ENCODE peak calls at places on chromosomes 2 and 18, in nine cellular contexts. H is PC-3, I is uterus, R is Peyer's patch, Y is psoas muscle, T is pancreas, S is A549, M is lower lobe of right lung, P is heart left ventricle. V is an unnamed sample.

GRCh38 chr2:120932881-120933280 is 197.2 kb downstream of the GLI2 start:
- DNase-seq in H (no peak), I (no peak), R (no peak), Y (no peak), T (no peak), S (no peak), M (no peak), P (no peak), V (no peak)

GRCh38 chr2:88959480-88960204 is 268.2 kb downstream of the RPIA start:
- DNase-seq in H (peak), I (no peak), R (no peak), Y (no peak), T (no peak), S (peak), M (no peak), P (no peak), V (no peak)

GRCh38 chr2:128289439-128289838 is 29.2 kb downstream of the HS6ST1 start:
- DNase-seq in H (no peak), I (no peak), R (no peak), Y (peak), T (no peak), S (no peak), M (no peak), P (peak), V (peak)

GRCh38 chr18:56995579-56996194 is 151.2 kb upstream of the BOD1L2 start:
- DNase-seq in H (no peak), I (no peak), R (no peak), Y (no peak), T (no peak), S (no peak), M (no peak), P (no peak), V (no peak)

GRCh38 chr2:11745613-11746375 is 638 bp upstream of the LPIN1 start:
- DNase-seq in H (no peak), I (no peak), R (no peak), Y (no peak), T (no peak), S (no peak), M (no peak), P (no peak), V (no peak)

GRCh38 chr2:241451840-241452461 is 56.4 kb downstream of the STK25 start:
- DNase-seq in H (no peak), I (no peak), R (no peak), Y (no peak), T (no peak), S (no peak), M (no peak), P (no peak), V (no peak)

GRCh38 chr2:135612319-135612718 is 81.0 kb downstream of the R3HDM1 start:
- DNase-seq in H (no peak), I (no peak), R (no peak), Y (no peak), T (no peak), S (no peak), M (no peak), P (no peak), V (no peak)

GRCh38 chr2:132390076-132390475 is 26.5 kb upstream of the GPR39 start:
- DNase-seq in H (no peak), I (no peak), R (no peak), Y (no peak), T (no peak), S (no peak), M (no peak), P (no peak), V (no peak)

GRCh38 chr2:55771612-55772011 is 78.0 kb upstream of the PNPT1 start:
- DNase-seq in H (peak), I (no peak), R (no peak), Y (no peak), T (no peak), S (peak), M (no peak), P (no peak), V (no peak)

GRCh38 chr2:634041-634440 is 43.2 kb downstream of the TMEM18 start:
- DNase-seq in H (no peak), I (no peak), R (no peak), Y (no peak), T (no peak), S (no peak), M (no peak), P (no peak), V (peak)

GRCh38 chr2:2464095-2464494 is 133.0 kb upstream of the MYT1L start:
- DNase-seq in H (no peak), I (no peak), R (no peak), Y (no peak), T (no peak), S (no peak), M (no peak), P (no peak), V (peak)

GRCh38 chr2:237060518-237061312 is 25.0 kb upstream of the COPS8 start:
- DNase-seq in H (peak), I (peak), R (peak), Y (no peak), T (peak), S (peak), M (no peak), P (no peak), V (peak)

GRCh38 chr18:45652303-45652702 is 37.0 kb downstream of the SLC14A2 start:
- DNase-seq in H (no peak), I (no peak), R (no peak), Y (no peak), T (no peak), S (no peak), M (no peak), P (no peak), V (no peak)

GRCh38 chr18:52869349-52869923 is 529.4 kb downstream of the DCC start:
- DNase-seq in H (no peak), I (no peak), R (no peak), Y (no peak), T (no peak), S (no peak), M (peak), P (no peak), V (no peak)

GRCh38 chr2:229269986-229270385 is 1.1 kb downstream of the PID1 start:
- DNase-seq in H (no peak), I (no peak), R (no peak), Y (no peak), T (no peak), S (no peak), M (no peak), P (no peak), V (no peak)

GRCh38 chr2:111896576-111896975 is 1.8 kb upstream of the MERTK start:
- DNase-seq in H (no peak), I (no peak), R (no peak), Y (no peak), T (no peak), S (no peak), M (no peak), P (no peak), V (no peak)

GRCh38 chr2:240139666-240140393 is 628 bp downstream of the OTOS start:
- DNase-seq in H (no peak), I (no peak), R (peak), Y (no peak), T (no peak), S (no peak), M (peak), P (peak), V (no peak)

GRCh38 chr2:226002438-226002837 is 602.9 kb downstream of the NYAP2 start:
- DNase-seq in H (peak), I (peak), R (no peak), Y (peak), T (no peak), S (peak), M (no peak), P (no peak), V (peak)

GRCh38 chr2:233358864-233359386 is 4.6 kb downstream of the DGKD start:
- DNase-seq in H (no peak), I (no peak), R (no peak), Y (no peak), T (no peak), S (no peak), M (no peak), P (no peak), V (no peak)
- H3K4me3 ChIP-seq in H (no peak), I (no peak), R (no peak), Y (no peak), T (no peak), S (no peak), M (no peak), P (no peak), V (no peak)

GRCh38 chr18:3305933-3306332 is 44.0 kb downstream of the MYL12B start:
- DNase-seq in H (no peak), I (no peak), R (no peak), Y (no peak), T (no peak), S (no peak), M (no peak), P (no peak), V (peak)

GRCh38 chr18:3304832-3305231 is 42.9 kb downstream of the MYL12B start:
- DNase-seq in H (no peak), I (no peak), R (no peak), Y (no peak), T (no peak), S (no peak), M (no peak), P (no peak), V (no peak)

GRCh38 chr18:3305354-3305762 is 43.4 kb downstream of the MYL12B start:
- DNase-seq in H (peak), I (no peak), R (peak), Y (no peak), T (no peak), S (peak), M (no peak), P (no peak), V (no peak)

DNA sequence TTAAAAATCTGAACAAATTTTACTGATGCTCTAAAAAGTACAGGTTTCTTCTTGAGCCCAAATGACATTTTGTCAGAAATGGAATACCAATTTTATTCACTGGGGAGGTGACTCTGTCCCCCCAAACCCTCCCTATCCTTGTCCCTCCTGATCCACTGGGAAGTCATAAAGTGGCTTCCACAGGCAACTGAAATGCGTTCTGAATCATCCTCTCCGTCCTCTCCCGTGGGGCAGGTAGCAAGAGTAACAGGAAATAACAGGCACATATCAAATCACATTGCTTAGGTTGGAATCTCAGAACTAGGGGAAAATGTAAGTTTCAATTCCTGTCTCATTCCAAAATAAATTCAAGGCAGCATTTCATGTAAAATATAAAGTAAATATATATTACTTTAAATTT is 44.5 kb downstream of the MYL12B start:
- DNase-seq in H (peak), I (no peak), R (no peak), Y (no peak), T (no peak), S (no peak), M (no peak), P (no peak), V (no peak)
- H3K27ac ChIP-seq in H (peak), I (no peak), R (no peak), Y (no peak), T (no peak), S (no peak), M (no peak), P (no peak), V (no peak)

GRCh38 chr2:58157754-58158153 is 83.4 kb downstream of the FANCL start:
- DNase-seq in H (no peak), I (no peak), R (no peak), Y (no peak), T (no peak), S (no peak), M (no peak), P (no peak), V (no peak)
- H3K4me3 ChIP-seq in H (no peak), I (no peak), R (no peak), Y (no peak), T (no peak), S (no peak), M (no peak), P (no peak), V (no peak)

GRCh38 chr2:123362671-123363070 is 662.4 kb upstream of the CNTNAP5 start:
- DNase-seq in H (no peak), I (no peak), R (no peak), Y (no peak), T (no peak), S (no peak), M (no peak), P (no peak), V (no peak)

GRCh38 chr2:123363826-123364225 is 661.3 kb upstream of the CNTNAP5 start:
- DNase-seq in H (peak), I (no peak), R (no peak), Y (no peak), T (no peak), S (no peak), M (no peak), P (no peak), V (no peak)

GRCh38 chr2:123363076-123363475 is 662.0 kb upstream of the CNTNAP5 start:
- DNase-seq in H (no peak), I (no peak), R (no peak), Y (no peak), T (no peak), S (no peak), M (no peak), P (no peak), V (no peak)

DNA sequence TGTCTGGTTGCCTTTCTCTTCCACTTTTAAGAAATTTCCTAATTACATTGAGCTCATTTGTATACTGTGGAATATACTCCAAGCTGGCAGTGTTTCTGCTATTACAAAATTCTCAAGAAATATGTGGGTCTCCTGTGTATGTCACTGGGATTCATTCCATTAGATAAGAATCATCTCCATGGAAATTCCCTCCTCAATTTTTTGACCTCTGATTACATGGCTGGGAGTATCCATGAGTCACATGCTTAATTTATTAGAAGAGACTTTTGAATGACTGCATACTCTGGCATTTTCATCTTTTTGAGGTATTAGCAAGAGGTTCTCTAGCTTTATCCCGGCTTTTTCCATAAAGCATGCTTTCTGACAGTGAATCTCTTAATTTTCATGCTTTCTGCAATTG is 665.5 kb upstream of the CNTNAP5 start:
- DNase-seq in H (peak), I (no peak), R (no peak), Y (no peak), T (no peak), S (no peak), M (no peak), P (no peak), V (no peak)
- H3K27ac ChIP-seq in H (no peak), I (no peak), R (no peak), Y (no peak), T (no peak), S (no peak), M (no peak), P (no peak), V (no peak)

GRCh38 chr2:54663424-54664030 is 59.9 kb upstream of the EML6 start:
- DNase-seq in H (no peak), I (no peak), R (no peak), Y (no peak), T (no peak), S (no peak), M (no peak), P (no peak), V (no peak)
- H3K4me3 ChIP-seq in H (no peak), I (no peak), R (no peak), Y (no peak), T (no peak), S (no peak), M (no peak), P (no peak), V (no peak)

DNA sequence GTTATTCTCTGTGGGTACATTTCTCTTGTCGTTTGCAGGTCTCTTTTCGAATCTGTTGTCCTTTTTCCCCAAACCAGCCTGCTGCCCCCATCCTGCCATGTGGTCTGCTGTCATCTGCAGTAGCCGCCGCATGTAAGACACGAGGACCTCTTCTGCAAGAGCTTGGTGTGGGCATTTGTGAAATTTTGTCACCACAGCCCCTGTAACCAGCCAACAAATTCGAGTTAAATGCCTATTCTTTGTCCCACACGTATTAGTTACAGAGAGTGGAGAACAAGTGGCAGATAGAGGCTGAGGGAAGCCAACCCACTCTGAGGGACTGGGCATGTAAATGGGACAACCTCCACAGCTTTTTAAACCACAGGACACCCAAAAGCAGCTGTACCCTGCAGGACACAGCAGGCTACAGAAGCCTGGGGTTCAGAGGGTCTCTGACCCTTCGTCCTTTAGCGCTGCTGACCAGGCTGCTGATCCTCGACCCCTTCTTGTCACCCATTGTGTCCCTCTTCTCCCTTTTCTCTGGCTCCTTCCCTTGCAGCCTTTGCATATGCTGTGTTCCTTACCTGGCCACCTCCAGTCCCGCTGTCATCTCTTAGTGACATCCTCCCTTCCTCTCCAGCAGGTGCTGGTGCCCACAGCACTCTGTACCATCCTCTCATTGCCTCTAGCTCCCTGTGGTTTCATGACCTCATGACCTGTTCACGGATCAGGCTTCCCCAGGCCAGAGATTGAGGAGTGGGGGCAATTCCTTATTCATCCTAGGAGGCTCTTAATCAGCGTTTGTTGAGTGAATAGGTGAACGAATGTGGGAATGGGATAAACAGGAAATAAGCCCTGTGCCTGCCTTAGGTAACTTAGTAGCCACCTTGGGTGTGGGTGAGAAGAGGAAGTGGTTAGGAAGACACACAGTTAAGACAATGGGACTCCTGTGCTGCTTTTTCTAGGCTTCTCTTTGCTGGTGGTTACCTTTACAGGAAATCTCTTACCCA is 35.3 kb downstream of the ITGA6 start:
- DNase-seq in H (peak), I (no peak), R (peak), Y (no peak), T (no peak), S (no peak), M (no peak), P (no peak), V (no peak)
- H3K27ac ChIP-seq in H (peak), I (peak), R (peak), Y (no peak), T (peak), S (no peak), M (no peak), P (peak), V (no peak)

DNA sequence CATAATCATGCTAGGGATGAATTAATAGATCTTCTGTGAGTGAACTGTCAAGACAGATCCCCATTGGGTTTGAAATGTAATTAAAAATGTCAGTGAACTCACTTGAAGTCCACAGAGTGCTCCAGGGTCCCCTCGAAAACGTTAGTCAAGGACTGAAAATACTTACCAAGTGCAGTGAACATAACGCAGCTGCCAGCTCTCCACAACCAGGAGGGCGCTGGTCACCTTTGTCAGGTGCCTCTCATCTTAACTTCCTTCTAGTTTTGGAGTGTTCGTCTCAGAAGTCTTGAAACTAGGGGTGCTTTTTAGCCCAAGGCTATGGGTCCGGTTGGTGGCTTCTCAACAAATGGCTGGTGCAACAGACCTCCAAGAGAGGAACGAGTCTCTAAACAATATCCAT is 70.7 kb downstream of the NCK2 start:
- DNase-seq in H (no peak), I (no peak), R (no peak), Y (no peak), T (no peak), S (no peak), M (no peak), P (no peak), V (no peak)
- H3K4me3 ChIP-seq in H (no peak), I (no peak), R (no peak), Y (no peak), T (no peak), S (no peak), M (no peak), P (no peak), V (no peak)

GRCh38 chr2:191176305-191176704 is 25.5 kb upstream of the STAT4 start:
- DNase-seq in H (no peak), I (no peak), R (no peak), Y (no peak), T (no peak), S (no peak), M (no peak), P (no peak), V (no peak)

GRCh38 chr2:191173206-191173605 is 22.4 kb upstream of the STAT4 start:
- DNase-seq in H (no peak), I (no peak), R (no peak), Y (no peak), T (no peak), S (no peak), M (no peak), P (no peak), V (no peak)

GRCh38 chr2:191171708-191172355 is 21.0 kb upstream of the STAT4 start:
- DNase-seq in H (peak), I (no peak), R (no peak), Y (no peak), T (no peak), S (peak), M (no peak), P (no peak), V (peak)

GRCh38 chr2:191176801-191177438 is 26.1 kb upstream of the STAT4 start:
- DNase-seq in H (peak), I (no peak), R (no peak), Y (no peak), T (no peak), S (no peak), M (no peak), P (no peak), V (no peak)

GRCh38 chr2:191174539-191174938 is 23.7 kb upstream of the STAT4 start:
- DNase-seq in H (no peak), I (no peak), R (no peak), Y (no peak), T (no peak), S (no peak), M (no peak), P (no peak), V (no peak)
- H3K27ac ChIP-seq in H (no peak), I (no peak), R (no peak), Y (no peak), T (no peak), S (peak), M (no peak), P (no peak), V (no peak)

V was measured in adrenal gland.